ENCODE peak calls at places on chromosomes 2 and 18, in four cellular contexts. P is Peyer's patch, D is GM13976, R is dorsolateral prefrontal cortex. C is an unnamed sample.

GRCh38 chr2:125455110-125455509 is 1200.8 kb upstream of the GYPC start:
- DNase-seq in P (no peak), R (no peak), D (no peak), C (no peak)

GRCh38 chr2:211453311-211453894 is 897.0 kb downstream of the CPS1 start:
- DNase-seq in R (no peak), P (no peak), D (no peak), C (no peak)

GRCh38 chr2:42962521-42962953 is 170.2 kb upstream of the HAAO start:
- DNase-seq in R (no peak), P (no peak), D (peak), C (no peak)

GRCh38 chr2:235278771-235279355 is 215.0 kb upstream of the AGAP1 start:
- DNase-seq in P (no peak), R (no peak), D (no peak), C (no peak)

GRCh38 chr18:79870369-79871025 is 72.8 kb downstream of the KCNG2 start:
- DNase-seq in R (peak), P (peak), D (no peak), C (peak)

GRCh38 chr2:75844651-75845050 is 133.9 kb upstream of the GCFC2 start:
- DNase-seq in R (no peak), D (no peak), P (no peak), C (no peak)

GRCh38 chr2:239131521-239131920 is 269.3 kb downstream of the HDAC4 start:
- DNase-seq in D (no peak), R (peak), P (no peak), C (no peak)

GRCh38 chr2:10995366-10995970 is 83.7 kb downstream of the KCNF1 start:
- DNase-seq in R (no peak), D (no peak), P (no peak), C (no peak)

GRCh38 chr2:113242318-113242717 is 36.4 kb downstream of the PAX8 start:
- DNase-seq in R (no peak), P (no peak), D (no peak), C (no peak)

GRCh38 chr18:62715439-62715792 is at the start of gene PHLPP1:
- DNase-seq in D (no peak), P (no peak), R (no peak), C (no peak)

GRCh38 chr18:32469691-32470131 is 971 bp downstream of the GAREM1 start:
- DNase-seq in P (no peak), R (no peak), D (peak), C (no peak)

GRCh38 chr2:131104487-131105155 is 515 bp upstream of the PLEKHB2 start:
- DNase-seq in R (no peak), P (peak), D (peak), C (peak)

GRCh38 chr2:84946204-84947009 is 24.6 kb upstream of the KCMF1 start:
- DNase-seq in R (no peak), D (peak), P (peak), C (no peak)

GRCh38 chr2:178277741-178278197 is 83.5 kb downstream of the OSBPL6 start:
- DNase-seq in D (no peak), R (no peak), P (no peak), C (no peak)

GRCh38 chr18:24503182-24503581 is 42.7 kb downstream of the HRH4 start:
- DNase-seq in P (no peak), D (no peak), R (no peak), C (no peak)

GRCh38 chr2:195489101-195489500 is 167.9 kb upstream of the SLC39A10 start:
- DNase-seq in P (no peak), D (no peak), R (no peak), C (no peak)

GRCh38 chr2:240615409-240615808 is 9.9 kb upstream of the GPR35 start:
- DNase-seq in R (no peak), P (no peak), D (no peak), C (no peak)

GRCh38 chr2:180987146-180987545 is 6.7 kb downstream of the UBE2E3 start:
- DNase-seq in R (no peak), D (no peak), P (no peak), C (no peak)

GRCh38 chr2:227460079-227460485 is 11.9 kb upstream of the AGFG1 start:
- DNase-seq in P (peak), D (peak), R (no peak), C (no peak)

GRCh38 chr2:209472871-209473270 is 49.0 kb downstream of the MAP2 start:
- DNase-seq in R (no peak), D (no peak), P (no peak), C (no peak)

GRCh38 chr2:186349508-186349907 is 136.6 kb upstream of the ZC3H15 start:
- DNase-seq in P (no peak), D (no peak), R (no peak), C (no peak)

GRCh38 chr2:98822301-98823164 is 91.6 kb upstream of the MGAT4A start:
- DNase-seq in P (peak), R (no peak), D (peak), C (no peak)

GRCh38 chr2:111116016-111116746 is 4.5 kb upstream of the BCL2L11 start:
- DNase-seq in R (no peak), P (no peak), D (peak), C (no peak)

GRCh38 chr2:233829193-233830110 is 24.9 kb downstream of the HJURP start:
- DNase-seq in P (no peak), R (no peak), D (no peak), C (no peak)

GRCh38 chr2:27901219-27901618 is 10.7 kb downstream of the BABAM2 start:
- DNase-seq in D (no peak), P (no peak), R (no peak), C (no peak)
- TF ChIP-seq CTCF in D (no peak), P (no peak), R (no peak), C (no peak)

GRCh38 chr2:71460056-71460455 is 6.7 kb downstream of the DYSF start:
- DNase-seq in D (no peak), R (no peak), P (no peak), C (no peak)

GRCh38 chr2:71462056-71462605 is 8.8 kb downstream of the DYSF start:
- DNase-seq in D (no peak), R (no peak), P (no peak), C (no peak)

GRCh38 chr2:71461304-71461671 is 7.9 kb downstream of the DYSF start:
- DNase-seq in P (no peak), D (no peak), R (no peak), C (no peak)

GRCh38 chr2:71459084-71459431 is 5.7 kb downstream of the DYSF start:
- DNase-seq in P (no peak), R (no peak), D (no peak), C (no peak)

DNA sequence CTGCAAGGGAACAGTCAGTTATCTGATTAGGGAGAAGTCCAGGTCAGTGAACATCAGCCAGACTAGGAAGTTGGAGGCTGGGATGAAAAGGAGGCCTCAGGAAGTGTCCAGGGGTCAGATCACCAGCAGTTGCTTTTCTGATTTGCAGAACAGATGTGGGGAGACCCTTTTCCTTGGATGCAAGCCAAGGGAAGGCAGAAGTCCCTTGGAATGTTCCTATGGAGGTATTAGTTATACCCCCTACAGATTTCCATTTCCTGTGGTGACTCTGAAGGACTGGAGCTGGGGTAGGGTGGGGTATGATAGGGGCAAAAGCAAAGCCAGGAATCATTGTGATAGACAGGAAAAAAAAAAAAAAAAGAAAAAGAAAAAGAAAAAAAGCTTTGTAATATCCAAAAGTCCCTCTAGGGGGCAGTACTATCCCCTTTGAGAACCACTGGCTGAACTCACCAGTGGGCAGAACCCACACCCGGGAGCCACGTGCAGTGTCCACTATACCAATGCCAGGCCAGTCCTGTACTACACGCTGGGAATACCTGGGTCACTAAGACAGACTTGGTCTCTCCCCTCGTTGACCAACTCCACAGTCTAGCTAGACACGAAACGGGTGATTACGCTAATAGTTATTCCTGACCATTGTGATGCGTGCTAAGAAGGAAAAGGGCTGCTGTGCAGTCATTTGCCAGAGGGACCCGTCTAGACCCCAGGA is 7.4 kb downstream of the DYSF start:
- DNase-seq in R (no peak), D (no peak), P (no peak), C (no peak)
- TF ChIP-seq CTCF in R (peak), D (no peak), P (no peak), C (no peak)

DNA sequence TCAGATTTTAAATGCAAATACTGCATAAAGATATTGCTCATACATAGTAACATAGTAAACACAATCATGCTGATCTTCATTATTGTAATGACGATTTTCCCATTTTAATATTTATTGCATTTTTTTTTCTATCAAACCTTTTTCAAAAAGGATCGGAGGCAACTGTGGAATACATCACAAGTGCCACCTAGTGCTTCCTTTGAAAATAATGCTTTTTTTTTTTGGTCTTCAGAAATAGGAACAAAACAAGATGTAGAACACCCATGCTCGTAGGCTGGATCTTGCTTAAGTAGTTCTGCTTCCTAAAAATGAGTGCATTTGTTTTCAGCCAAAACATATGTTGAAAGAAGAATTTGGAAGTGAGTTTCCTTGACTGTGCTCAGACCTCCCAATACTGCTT is 35.7 kb upstream of the GPR155 start:
- DNase-seq in D (peak), P (no peak), R (no peak), C (no peak)
- TF ChIP-seq CTCF in D (no peak), P (peak), R (peak), C (no peak)

GRCh38 chr2:174344716-174345472 is 10.1 kb downstream of the SP9 start:
- DNase-seq in R (no peak), D (no peak), P (no peak), C (no peak)
- TF ChIP-seq CTCF in R (no peak), D (no peak), P (peak), C (no peak)

GRCh38 chr18:26654173-26655009 is 106.0 kb upstream of the KCTD1 start:
- DNase-seq in R (no peak), D (no peak), P (no peak), C (no peak)
- TF ChIP-seq CTCF in R (no peak), D (no peak), P (no peak), C (no peak)

GRCh38 chr2:127650041-127650784 is 4.3 kb downstream of the GPR17 start:
- DNase-seq in D (no peak), P (no peak), R (no peak), C (peak)
- TF ChIP-seq CTCF in D (no peak), P (no peak), R (peak), C (no peak)

GRCh38 chr2:134917219-134917957 is 1.2 kb upstream of the CCNT2 start:
- DNase-seq in R (no peak), P (peak), D (no peak), C (no peak)

GRCh38 chr2:134917958-134918517 is 584 bp upstream of the CCNT2 start:
- DNase-seq in R (no peak), D (no peak), P (peak), C (peak)

GRCh38 chr2:134919360-134920210 is 963 bp downstream of the CCNT2 start:
- DNase-seq in P (peak), D (peak), R (no peak), C (no peak)

GRCh38 chr2:134918518-134919359 is at the start of gene CCNT2:
- DNase-seq in R (peak), D (peak), P (peak), C (peak)
- TF ChIP-seq CTCF in R (no peak), D (no peak), P (peak), C (no peak)

C was measured in pancreas.